ENCODE peak calls at places on chromosomes 12 and 14, in five cellular contexts. One of them, this sample, is unnamed.

GRCh38 chr12:106147956-106148355 is 9.2 kb upstream of the NUAK1 start:
- DNase-seq in psoas muscle: peak; percentile 94
- DNase-seq in A549: no peak
- DNase-seq in GM23248: no peak
- DNase-seq in tibial nerve: no peak
- DNase-seq in this sample: peak; percentile 81

GRCh38 chr12:129901256-129901655 is 2.6 kb downstream of the TMEM132D start:
- DNase-seq in psoas muscle: no peak
- DNase-seq in A549: no peak
- DNase-seq in GM23248: peak; percentile 10
- DNase-seq in tibial nerve: no peak
- DNase-seq in this sample: no peak

GRCh38 chr14:24063263-24063836 is 8.0 kb upstream of the CPNE6 start:
- DNase-seq in psoas muscle: no peak
- DNase-seq in A549: no peak
- DNase-seq in GM23248: no peak
- DNase-seq in tibial nerve: no peak
- DNase-seq in this sample: no peak

GRCh38 chr12:96112733-96113132 is 77.3 kb upstream of the LTA4H start:
- DNase-seq in psoas muscle: no peak
- DNase-seq in A549: no peak
- DNase-seq in GM23248: no peak
- DNase-seq in tibial nerve: no peak
- DNase-seq in this sample: no peak

GRCh38 chr12:23707270-23707669 is 242.2 kb downstream of the SOX5 start:
- DNase-seq in psoas muscle: no peak
- DNase-seq in A549: no peak
- DNase-seq in GM23248: no peak
- DNase-seq in tibial nerve: no peak
- DNase-seq in this sample: no peak

GRCh38 chr14:100030441-100031153 is 34.6 kb upstream of the EVL start:
- DNase-seq in psoas muscle: no peak
- DNase-seq in A549: peak; percentile 37
- DNase-seq in GM23248: peak; percentile 95
- DNase-seq in tibial nerve: no peak
- DNase-seq in this sample: no peak

GRCh38 chr12:104573-105081 is 38.1 kb downstream of the IQSEC3 start:
- DNase-seq in psoas muscle: no peak
- DNase-seq in A549: no peak
- DNase-seq in GM23248: peak; percentile 14
- DNase-seq in tibial nerve: no peak
- DNase-seq in this sample: no peak

GRCh38 chr14:54976316-54976715 is 50.6 kb downstream of the WDHD1 start:
- DNase-seq in psoas muscle: no peak
- DNase-seq in A549: no peak
- DNase-seq in GM23248: peak; percentile 78
- DNase-seq in tibial nerve: no peak
- DNase-seq in this sample: no peak

GRCh38 chr12:29350080-29350479 is 30.9 kb downstream of the ERGIC2 start:
- DNase-seq in psoas muscle: no peak
- DNase-seq in A549: peak; percentile 22
- DNase-seq in GM23248: peak; percentile 64
- DNase-seq in tibial nerve: no peak
- DNase-seq in this sample: no peak

GRCh38 chr12:52789637-52790426 is 6.1 kb downstream of the KRT3 start:
- DNase-seq in psoas muscle: no peak
- DNase-seq in A549: no peak
- DNase-seq in GM23248: peak; percentile 28
- DNase-seq in tibial nerve: no peak
- DNase-seq in this sample: no peak

GRCh38 chr14:37063467-37064240 is 108.8 kb downstream of the SLC25A21 start:
- DNase-seq in psoas muscle: no peak
- DNase-seq in A549: no peak
- DNase-seq in GM23248: no peak
- DNase-seq in tibial nerve: no peak
- DNase-seq in this sample: no peak

GRCh38 chr12:64010069-64010686 is 165.7 kb downstream of the SRGAP1 start:
- DNase-seq in psoas muscle: no peak
- DNase-seq in A549: peak; percentile 42
- DNase-seq in GM23248: peak; percentile 86
- DNase-seq in tibial nerve: no peak
- DNase-seq in this sample: no peak

GRCh38 chr12:74431821-74432220 is 105.8 kb upstream of the ATXN7L3B start:
- DNase-seq in psoas muscle: no peak
- DNase-seq in A549: no peak
- DNase-seq in GM23248: no peak
- DNase-seq in tibial nerve: no peak
- DNase-seq in this sample: no peak

GRCh38 chr12:22684526-22685118 is 59.7 kb downstream of the ETNK1 start:
- DNase-seq in psoas muscle: no peak
- DNase-seq in A549: peak; percentile 50
- DNase-seq in GM23248: peak; percentile 67
- DNase-seq in tibial nerve: no peak
- DNase-seq in this sample: no peak

GRCh38 chr12:89680409-89680808 is 28.2 kb downstream of the ATP2B1 start:
- DNase-seq in psoas muscle: no peak
- DNase-seq in A549: no peak
- DNase-seq in GM23248: no peak
- DNase-seq in tibial nerve: no peak
- DNase-seq in this sample: no peak

GRCh38 chr14:84520711-84521338 is 1009.1 kb upstream of the FLRT2 start:
- DNase-seq in psoas muscle: no peak
- DNase-seq in A549: no peak
- DNase-seq in GM23248: no peak
- DNase-seq in tibial nerve: no peak
- DNase-seq in this sample: no peak

GRCh38 chr12:121182222-121182896 is 27.6 kb upstream of the P2RX4 start:
- DNase-seq in psoas muscle: no peak
- DNase-seq in A549: no peak
- DNase-seq in GM23248: no peak
- DNase-seq in tibial nerve: no peak
- DNase-seq in this sample: no peak

GRCh38 chr14:85439696-85440328 is 90.1 kb upstream of the FLRT2 start:
- DNase-seq in psoas muscle: no peak
- DNase-seq in A549: peak; percentile 72
- DNase-seq in GM23248: peak; percentile 57
- DNase-seq in tibial nerve: no peak
- DNase-seq in this sample: no peak

GRCh38 chr12:111578276-111578970 is 20.7 kb downstream of the ATXN2 start:
- DNase-seq in psoas muscle: no peak
- DNase-seq in A549: peak; percentile 78
- DNase-seq in GM23248: peak; percentile 83
- DNase-seq in tibial nerve: no peak
- DNase-seq in this sample: no peak

DNA sequence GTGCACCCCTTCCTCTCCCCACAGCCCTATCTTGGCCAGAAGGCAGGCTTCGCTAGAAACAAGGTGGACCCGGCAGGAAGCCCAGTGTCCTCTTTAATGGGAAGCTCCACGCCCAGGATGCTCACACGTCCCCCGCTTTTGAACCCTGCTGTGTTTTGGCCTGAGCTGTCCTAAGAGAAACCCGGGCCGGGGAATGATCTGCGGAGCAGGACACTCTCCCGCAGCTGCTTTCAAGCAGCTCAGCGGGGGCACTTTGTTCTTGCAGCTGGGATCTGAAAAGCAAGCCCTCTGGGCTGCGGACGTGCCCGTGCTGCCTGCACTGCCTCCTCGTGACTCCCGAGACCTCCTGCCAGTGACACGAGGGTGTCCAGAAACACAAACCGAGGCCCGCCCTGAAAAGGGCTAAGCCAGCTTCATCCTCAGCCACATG is 30.0 kb downstream of the SCARB1 start:
- DNase-seq in psoas muscle: peak; percentile 81
- DNase-seq in A549: no peak
- DNase-seq in GM23248: peak; percentile 6
- DNase-seq in tibial nerve: no peak
- DNase-seq in this sample: peak; percentile 26
- H3K27ac ChIP-seq in psoas muscle: peak overlapping the region; percentile 62
- H3K27ac ChIP-seq in A549: peak overlapping the region; percentile 31
- H3K27ac ChIP-seq in GM23248: no peak overlapping the region
- H3K27ac ChIP-seq in tibial nerve: peak overlapping the region; percentile 57
- H3K27ac ChIP-seq in this sample: peak overlapping the region; percentile 84

DNA sequence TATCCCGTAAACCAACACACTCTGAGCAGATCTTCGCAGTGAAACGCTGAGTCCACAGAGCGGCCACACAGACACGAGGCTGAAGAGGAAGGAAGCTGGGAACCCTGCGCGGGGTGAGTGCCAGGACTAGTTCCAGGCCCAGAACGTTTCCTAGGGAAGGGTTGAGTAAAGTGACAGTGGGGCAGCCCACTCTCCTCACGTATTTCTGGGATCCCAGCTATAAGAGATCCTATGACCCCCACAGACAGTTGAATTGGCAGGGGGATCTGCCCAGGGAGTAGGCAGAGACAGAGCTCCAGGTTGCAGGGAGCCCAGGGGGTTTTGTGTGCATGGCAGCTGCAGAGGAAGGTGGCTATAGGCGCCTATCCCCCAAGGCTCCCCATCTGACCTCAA is 51.1 kb downstream of the GTF2A1 start:
- DNase-seq in psoas muscle: peak; percentile 84
- DNase-seq in A549: no peak
- DNase-seq in GM23248: peak; percentile 61
- DNase-seq in tibial nerve: peak; percentile 37
- DNase-seq in this sample: peak; percentile 56
- H3K27ac ChIP-seq in psoas muscle: peak overlapping the region; percentile 89
- H3K27ac ChIP-seq in A549: peak overlapping the region; percentile 82
- H3K27ac ChIP-seq in GM23248: peak overlapping the region; percentile 84
- H3K27ac ChIP-seq in tibial nerve: peak overlapping the region; percentile 93
- H3K27ac ChIP-seq in this sample: peak overlapping the region; percentile 99

DNA sequence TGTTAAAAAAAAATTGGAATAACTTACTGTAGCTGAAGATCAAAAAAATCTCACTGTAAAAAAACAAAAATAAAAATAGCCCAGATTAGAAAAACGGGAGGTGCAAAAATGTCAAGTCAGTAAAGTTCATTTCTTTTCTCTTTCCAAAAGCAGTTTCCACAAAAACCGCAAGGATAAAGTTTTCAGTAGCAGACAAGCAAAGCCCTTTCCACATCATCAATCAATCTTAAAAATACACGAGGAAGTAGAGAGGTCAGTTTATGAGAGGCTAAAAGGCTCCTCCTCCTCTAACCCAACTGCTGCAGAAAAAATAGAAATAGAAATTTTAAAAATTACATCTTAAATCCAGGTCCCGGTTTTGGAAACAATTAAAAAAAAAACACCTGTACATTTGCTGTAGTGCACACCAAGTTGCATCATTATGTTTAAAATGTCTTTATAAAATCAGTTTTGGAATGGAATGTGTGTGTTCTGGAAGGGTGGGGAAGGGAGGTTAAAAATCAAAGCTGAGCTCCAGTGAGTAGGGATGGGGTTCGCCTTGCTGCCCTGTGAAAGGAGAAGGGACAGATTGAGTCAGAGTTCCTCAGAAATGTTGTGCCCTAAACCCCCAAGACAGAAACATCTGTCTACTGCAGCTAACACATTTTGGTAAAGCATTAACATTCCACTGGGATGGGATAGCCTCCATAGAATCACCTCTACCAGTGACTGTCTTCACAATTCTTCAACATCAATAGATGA is 5.8 kb downstream of the HNRNPC start:
- DNase-seq in psoas muscle: no peak
- DNase-seq in A549: no peak
- DNase-seq in GM23248: peak; percentile 50
- DNase-seq in tibial nerve: no peak
- DNase-seq in this sample: no peak
- H3K27ac ChIP-seq in psoas muscle: peak overlapping the region; percentile 65
- H3K27ac ChIP-seq in A549: no peak overlapping the region
- H3K27ac ChIP-seq in GM23248: peak overlapping the region; percentile 82
- H3K27ac ChIP-seq in tibial nerve: no peak overlapping the region
- H3K27ac ChIP-seq in this sample: no peak overlapping the region

GRCh38 chr14:61696753-61697318 is 1.5 kb downstream of the HIF1A start:
- DNase-seq in psoas muscle: no peak
- DNase-seq in A549: no peak
- DNase-seq in GM23248: peak; percentile 65
- DNase-seq in tibial nerve: no peak
- DNase-seq in this sample: no peak
- H3K27ac ChIP-seq in psoas muscle: peak overlapping the region; percentile 93
- H3K27ac ChIP-seq in A549: peak overlapping the region; percentile 98
- H3K27ac ChIP-seq in GM23248: peak overlapping the region; percentile 96
- H3K27ac ChIP-seq in tibial nerve: peak overlapping the region; percentile 96
- H3K27ac ChIP-seq in this sample: no peak overlapping the region

DNA sequence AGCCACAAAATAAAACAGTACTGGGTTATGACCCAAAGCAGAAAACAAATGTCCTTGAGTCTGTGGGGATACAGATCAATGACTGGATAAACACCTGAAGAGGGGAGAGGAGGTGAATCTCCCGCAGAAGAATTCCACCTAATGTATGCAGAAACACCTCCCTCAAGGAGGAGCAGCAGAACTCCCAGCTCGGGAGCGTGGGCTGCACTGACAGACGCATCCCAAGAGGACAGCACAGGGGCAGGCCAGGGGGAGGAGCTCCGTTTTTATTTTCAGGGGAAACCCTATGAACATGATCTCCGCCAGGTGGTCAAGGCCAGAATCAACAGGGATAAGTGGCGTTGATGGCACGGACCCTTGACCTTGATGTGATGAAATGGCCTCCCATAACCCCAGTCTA is 41.8 kb upstream of the PPP2R5C start:
- DNase-seq in psoas muscle: peak; percentile 47
- DNase-seq in A549: no peak
- DNase-seq in GM23248: no peak
- DNase-seq in tibial nerve: no peak
- DNase-seq in this sample: no peak
- H3K27ac ChIP-seq in psoas muscle: peak overlapping the region; percentile 21
- H3K27ac ChIP-seq in A549: no peak overlapping the region
- H3K27ac ChIP-seq in GM23248: no peak overlapping the region
- H3K27ac ChIP-seq in tibial nerve: no peak overlapping the region
- H3K27ac ChIP-seq in this sample: peak overlapping the region; percentile 37

DNA sequence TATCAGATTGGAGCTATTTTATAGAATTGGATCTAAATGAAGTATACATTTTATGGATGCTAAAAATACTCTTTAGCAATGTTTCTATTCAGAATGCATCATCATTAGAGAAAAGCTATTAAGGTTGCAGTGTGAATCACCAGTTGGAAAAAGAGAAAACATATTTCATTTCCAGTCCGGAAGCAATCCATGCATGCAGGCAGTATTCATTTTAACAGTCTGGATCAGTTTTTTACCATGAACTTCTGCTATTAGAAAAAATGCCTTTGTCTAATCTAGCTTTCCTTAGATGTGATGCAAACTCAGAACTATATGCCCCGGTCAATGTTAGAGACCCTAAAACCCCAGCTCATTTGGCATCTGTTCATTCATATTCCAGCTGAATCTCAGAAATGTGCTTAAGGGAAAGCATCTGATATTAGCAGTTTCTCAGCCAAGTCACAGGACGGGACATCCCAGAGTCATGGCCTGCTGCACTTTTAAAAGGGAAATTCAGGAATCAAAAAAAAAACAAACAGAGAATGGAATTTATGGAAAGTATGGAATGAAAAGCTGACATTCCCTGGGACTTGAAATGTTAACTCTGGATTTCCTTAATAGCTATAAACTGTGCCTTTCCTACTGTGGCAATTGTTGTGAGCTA is 8.5 kb downstream of the IRAK3 start:
- DNase-seq in psoas muscle: no peak
- DNase-seq in A549: no peak
- DNase-seq in GM23248: peak; percentile 69
- DNase-seq in tibial nerve: no peak
- DNase-seq in this sample: no peak
- H3K27ac ChIP-seq in psoas muscle: no peak overlapping the region
- H3K27ac ChIP-seq in A549: no peak overlapping the region
- H3K27ac ChIP-seq in GM23248: peak overlapping the region; percentile 25
- H3K27ac ChIP-seq in tibial nerve: no peak overlapping the region
- H3K27ac ChIP-seq in this sample: no peak overlapping the region

This sample was measured in caudate nucleus.